ENCODE peak calls at places on chromosomes 7 and 10, in ten cellular contexts. V is RWPE1, Q is PC-3, F is endothelial cell, M is heart right ventricle, Y is fibroblast of the aortic adventitia, I is dorsolateral prefrontal cortex, D is A549, S is WTC11, O is left lung. C is an unnamed sample.

GRCh38 chr7:30274641-30275040 is 9.8 kb upstream of the ZNRF2 start:
- DNase-seq in V (no peak), Q (no peak), F (no peak), M (no peak), Y (no peak), I (no peak), D (no peak), S (no peak), O (no peak), C (no peak)

GRCh38 chr10:91756286-91756685 is 41.9 kb upstream of the TNKS2 start:
- DNase-seq in V (no peak), Q (no peak), F (no peak), M (no peak), Y (peak), I (no peak), D (no peak), S (no peak), O (no peak), C (no peak)

GRCh38 chr7:159067870-159068787 is 76.5 kb downstream of the VIPR2 start:
- DNase-seq in V (no peak), Q (no peak), F (no peak), M (peak), Y (no peak), I (no peak), D (no peak), S (no peak), O (no peak), C (no peak)

GRCh38 chr10:89468625-89469024 is 54.3 kb downstream of the IFIT5 start:
- DNase-seq in V (no peak), Q (no peak), F (no peak), M (no peak), Y (no peak), I (no peak), D (no peak), S (no peak), O (no peak), C (no peak)

GRCh38 chr7:4665661-4666060 is 16.4 kb upstream of the FOXK1 start:
- DNase-seq in V (no peak), Q (peak), F (no peak), M (no peak), Y (peak), I (no peak), D (peak), S (no peak), O (no peak), C (no peak)

GRCh38 chr10:121078036-121078435 is 226.9 kb downstream of the WDR11 start:
- DNase-seq in V (peak), Q (peak), F (no peak), M (no peak), Y (no peak), I (no peak), D (no peak), S (no peak), O (no peak), C (no peak)

GRCh38 chr10:133357293-133358151 is at the start of gene FUOM:
- DNase-seq in V (peak), Q (peak), F (peak), M (peak), Y (peak), I (no peak), D (peak), S (peak), O (peak), C (peak)

GRCh38 chr10:128568979-128569378 is 442.8 kb upstream of the MKI67 start:
- DNase-seq in V (no peak), Q (no peak), F (no peak), M (no peak), Y (no peak), I (no peak), D (no peak), S (no peak), O (no peak), C (no peak)

GRCh38 chr7:42972703-42973500 is 40.7 kb downstream of the MRPL32 start:
- DNase-seq in V (peak), Q (peak), F (no peak), M (no peak), Y (peak), I (no peak), D (peak), S (no peak), O (peak), C (no peak)

GRCh38 chr10:11002916-11003315 is 14.8 kb upstream of the CELF2 start:
- DNase-seq in V (no peak), Q (no peak), F (no peak), M (no peak), Y (no peak), I (no peak), D (no peak), S (no peak), O (no peak), C (no peak)

GRCh38 chr7:71937840-71938371 is 474.2 kb downstream of the CALN1 start:
- DNase-seq in V (no peak), Q (no peak), F (no peak), M (no peak), Y (no peak), I (no peak), D (no peak), S (no peak), O (no peak), C (no peak)

GRCh38 chr10:71878327-71879034 is 27.4 kb upstream of the PSAP start:
- DNase-seq in V (no peak), Q (no peak), F (no peak), M (no peak), Y (no peak), I (no peak), D (no peak), S (peak), O (peak), C (no peak)

GRCh38 chr10:23060918-23061317 is 34.5 kb upstream of the MSRB2 start:
- DNase-seq in V (no peak), Q (no peak), F (no peak), M (no peak), Y (no peak), I (no peak), D (no peak), S (no peak), O (no peak), C (no peak)

GRCh38 chr7:116429986-116430619 is 69.4 kb upstream of the CAV2 start:
- DNase-seq in V (no peak), Q (no peak), F (no peak), M (no peak), Y (no peak), I (no peak), D (no peak), S (no peak), O (no peak), C (no peak)

GRCh38 chr10:75773139-75773801 is 341.8 kb downstream of the LRMDA start:
- DNase-seq in V (no peak), Q (peak), F (no peak), M (no peak), Y (peak), I (no peak), D (peak), S (no peak), O (no peak), C (no peak)

GRCh38 chr7:123537026-123537642 is 2.7 kb upstream of the IQUB start:
- DNase-seq in V (no peak), Q (peak), F (no peak), M (no peak), Y (peak), I (no peak), D (peak), S (no peak), O (no peak), C (no peak)

GRCh38 chr7:151378011-151378410 is 31.8 kb downstream of the WDR86 start:
- DNase-seq in V (no peak), Q (no peak), F (no peak), M (no peak), Y (no peak), I (peak), D (no peak), S (no peak), O (no peak), C (no peak)

GRCh38 chr10:129796611-129797420 is 167.3 kb downstream of the EBF3 start:
- DNase-seq in V (no peak), Q (no peak), F (no peak), M (no peak), Y (no peak), I (no peak), D (no peak), S (no peak), O (no peak), C (no peak)

GRCh38 chr10:3485287-3485686 is 299.7 kb downstream of the KLF6 start:
- DNase-seq in V (no peak), Q (no peak), F (no peak), M (no peak), Y (no peak), I (no peak), D (no peak), S (no peak), O (no peak), C (no peak)

GRCh38 chr10:110311357-110311949 is 6.7 kb upstream of the SMNDC1 start:
- DNase-seq in V (peak), Q (peak), F (peak), M (peak), Y (peak), I (no peak), D (peak), S (peak), O (no peak), C (no peak)

GRCh38 chr10:2883238-2883637 is 184.1 kb upstream of the PFKP start:
- DNase-seq in V (no peak), Q (no peak), F (no peak), M (no peak), Y (no peak), I (no peak), D (no peak), S (no peak), O (no peak), C (no peak)

DNA sequence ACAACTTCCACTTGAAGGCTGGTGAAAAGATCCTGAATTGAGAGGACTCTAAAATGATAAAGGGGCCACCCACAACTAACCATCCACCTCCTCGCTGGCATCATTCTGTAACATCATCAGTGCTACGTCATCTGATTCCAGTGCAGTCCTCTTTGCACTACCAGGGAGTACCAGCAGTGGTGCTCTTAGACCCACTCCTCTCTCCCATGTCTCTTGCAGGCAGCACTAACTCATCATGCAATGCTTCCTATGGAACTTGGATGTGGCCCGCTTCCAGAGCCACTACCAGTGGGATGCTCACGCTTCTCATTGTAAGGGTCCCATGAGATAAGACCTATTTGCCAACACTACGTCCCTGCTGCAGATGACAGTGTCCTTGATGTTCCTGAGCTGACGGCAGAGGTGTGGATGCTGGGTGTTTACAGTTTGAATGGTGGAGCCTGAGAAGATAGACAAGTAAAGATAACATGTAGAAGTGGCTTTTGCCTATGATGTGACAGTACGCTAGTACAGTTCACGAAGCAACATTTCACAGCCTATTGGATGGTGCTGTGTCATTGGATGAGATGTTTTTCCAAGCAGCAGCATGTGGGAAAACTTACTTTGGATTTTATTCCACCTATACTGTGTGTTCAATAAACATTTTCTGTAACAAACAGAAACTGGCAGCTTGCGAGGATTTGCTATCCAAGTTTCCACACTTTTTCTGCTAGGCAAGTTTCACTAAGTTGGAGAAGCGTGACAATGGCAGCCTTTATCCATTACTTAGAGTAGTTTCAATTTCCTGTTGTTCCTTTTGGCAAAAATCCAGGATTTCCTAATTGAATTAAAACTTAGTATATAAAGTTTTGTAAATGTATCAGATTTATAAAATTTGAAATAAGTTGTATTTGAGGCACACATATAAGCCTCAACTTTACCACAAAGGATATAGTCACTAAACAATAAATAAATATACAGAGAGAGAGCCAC is 35.9 kb upstream of the COBL start:
- DNase-seq in V (no peak), Q (no peak), F (no peak), M (no peak), Y (no peak), I (no peak), D (no peak), S (no peak), O (no peak), C (no peak)
- TF ChIP-seq CTCF in V (no peak), Q (peak), F (peak), M (no peak), Y (no peak), I (no peak), D (no peak), S (no peak), O (no peak), C (no peak)

GRCh38 chr7:101804642-101805401 is 12.6 kb upstream of the CUX1 start:
- DNase-seq in V (no peak), Q (peak), F (no peak), M (no peak), Y (peak), I (no peak), D (peak), S (peak), O (no peak), C (no peak)
- TF ChIP-seq CTCF in V (no peak), Q (peak), F (peak), M (no peak), Y (peak), I (no peak), D (no peak), S (peak), O (peak), C (peak)

GRCh38 chr10:16116404-16117304 is 256.3 kb upstream of the MINDY3 start:
- DNase-seq in V (no peak), Q (peak), F (peak), M (no peak), Y (peak), I (no peak), D (peak), S (peak), O (no peak), C (peak)
- TF ChIP-seq CTCF in V (peak), Q (peak), F (peak), M (no peak), Y (peak), I (no peak), D (peak), S (peak), O (no peak), C (peak)

GRCh38 chr7:39609462-39610149 is 13.8 kb upstream of the RALA start:
- DNase-seq in V (no peak), Q (no peak), F (peak), M (peak), Y (no peak), I (no peak), D (no peak), S (peak), O (peak), C (peak)
- TF ChIP-seq CTCF in V (no peak), Q (no peak), F (no peak), M (no peak), Y (peak), I (no peak), D (no peak), S (no peak), O (no peak), C (peak)

DNA sequence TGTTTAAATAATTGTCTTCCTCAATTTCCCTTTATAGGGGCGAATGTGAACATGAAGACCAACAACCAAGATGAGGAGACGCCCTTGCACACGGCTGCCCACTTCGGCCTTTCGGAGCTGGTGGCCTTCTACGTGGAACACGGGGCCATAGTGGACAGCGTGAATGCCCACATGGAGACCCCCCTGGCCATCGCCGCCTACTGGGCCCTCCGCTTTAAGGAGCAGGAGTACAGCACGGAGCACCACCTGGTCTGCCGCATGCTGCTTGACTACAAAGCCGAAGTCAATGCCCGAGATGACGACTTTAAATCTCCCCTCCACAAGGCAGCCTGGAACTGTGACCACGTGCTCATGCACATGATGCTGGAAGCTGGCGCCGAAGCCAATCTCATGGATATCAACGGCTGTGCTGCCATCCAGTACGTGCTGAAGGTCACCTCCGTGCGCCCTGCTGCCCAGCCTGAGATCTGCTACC is 42.1 kb downstream of the ASB4 start:
- DNase-seq in V (no peak), Q (no peak), F (no peak), M (no peak), Y (no peak), I (no peak), D (no peak), S (no peak), O (peak), C (no peak)
- TF ChIP-seq CTCF in V (peak), Q (no peak), F (peak), M (no peak), Y (no peak), I (no peak), D (no peak), S (no peak), O (no peak), C (no peak)

GRCh38 chr7:41207141-41207540 is 495.7 kb downstream of the INHBA start:
- DNase-seq in V (no peak), Q (no peak), F (no peak), M (no peak), Y (no peak), I (no peak), D (no peak), S (peak), O (no peak), C (no peak)
- TF ChIP-seq CTCF in V (no peak), Q (no peak), F (no peak), M (no peak), Y (no peak), I (no peak), D (no peak), S (no peak), O (no peak), C (no peak)

DNA sequence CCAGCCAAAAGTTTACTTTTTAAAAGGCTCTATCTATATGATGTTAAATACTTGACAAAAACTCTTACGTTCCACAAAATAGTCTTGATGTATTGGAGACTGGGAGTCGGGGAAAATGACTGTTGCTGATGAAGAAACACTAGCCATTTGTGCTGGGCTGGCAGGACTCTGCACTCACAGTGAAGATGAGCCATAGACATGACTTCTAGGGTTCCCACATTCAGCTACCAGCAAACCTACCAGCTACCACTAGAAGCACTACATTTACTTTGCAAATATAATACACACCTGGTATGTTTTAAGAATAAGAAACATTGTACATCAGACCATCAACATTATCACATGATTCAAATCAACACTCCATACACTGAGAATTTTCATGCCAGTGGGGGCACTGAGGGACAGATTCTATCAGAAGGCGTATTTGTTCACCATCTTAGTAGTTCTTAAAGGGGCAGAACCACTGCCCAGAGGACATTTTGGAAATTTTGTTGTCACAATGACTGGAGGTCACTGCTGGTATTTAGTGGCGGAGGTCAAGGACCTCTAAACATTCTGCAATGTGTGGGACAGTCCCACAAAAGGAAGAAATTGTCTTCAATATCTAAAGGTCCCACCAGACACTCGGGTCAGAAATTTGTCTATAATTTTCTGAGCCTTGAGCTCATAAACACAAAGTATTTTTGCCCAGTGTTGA is 52.3 kb downstream of the PARD3 start:
- DNase-seq in V (no peak), Q (no peak), F (no peak), M (no peak), Y (no peak), I (no peak), D (no peak), S (no peak), O (no peak), C (no peak)
- TF ChIP-seq CTCF in V (no peak), Q (peak), F (no peak), M (no peak), Y (no peak), I (no peak), D (no peak), S (no peak), O (no peak), C (peak)

C was measured in neural crest cell.